ENCODE peak calls at places on chromosomes 2 and 18, in six cellular contexts. Y is esophagus squamous epithelium; Z is central memory CD4-positive, alpha-beta T cell; I is NCI-H2029; Q is GM06990; J is RWPE1. H is an unnamed sample.

GRCh38 chr2:230714122-230714453 is 1.4 kb downstream of the CAB39 start:
- DNase-seq in Z (peak; percentile 53), Q (no peak), J (peak; percentile 77), Y (no peak), I (no peak), H (no peak)

GRCh38 chr2:24783641-24784040 is 9.6 kb downstream of the PTRHD1 start:
- DNase-seq in Z (no peak), I (no peak), J (no peak), Q (no peak), Y (no peak), H (no peak)

GRCh38 chr18:79533591-79533990 is 137.9 kb downstream of the NFATC1 start:
- DNase-seq in J (no peak), Y (no peak), Z (no peak), I (no peak), Q (no peak), H (no peak)

GRCh38 chr2:20348542-20348941 is 2.1 kb downstream of the PUM2 start:
- DNase-seq in Y (no peak), J (no peak), Z (no peak), Q (peak; percentile 26), I (no peak), H (no peak)

GRCh38 chr2:127100261-127101047 is 6.5 kb downstream of the BIN1 start:
- DNase-seq in Z (no peak), Y (no peak), Q (no peak), I (peak; percentile 74), J (peak; percentile 57), H (no peak)

GRCh38 chr18:73414069-73414468 is 546.3 kb upstream of the NETO1 start:
- DNase-seq in J (no peak), I (no peak), Q (no peak), Y (no peak), Z (no peak), H (no peak)

GRCh38 chr18:52312321-52312720 is 27.7 kb upstream of the DCC start:
- DNase-seq in J (peak; percentile 4), Q (no peak), Z (no peak), I (peak; percentile 72), Y (no peak), H (no peak)

GRCh38 chr2:54999182-54999581 is 51.1 kb downstream of the RTN4 start:
- DNase-seq in J (peak; percentile 13), I (no peak), Y (no peak), Q (peak; percentile 25), Z (no peak), H (no peak)

GRCh38 chr2:110741491-110741980 is 9.2 kb downstream of the ACOXL start:
- DNase-seq in Y (no peak), Z (no peak), Q (no peak), J (peak; percentile 47), I (no peak), H (no peak)

GRCh38 chr18:59455728-59456276 is 96.7 kb upstream of the LMAN1 start:
- DNase-seq in Z (no peak), Q (no peak), Y (no peak), I (peak; percentile 6), J (no peak), H (no peak)

GRCh38 chr2:23803275-23803964 is 123.5 kb downstream of the ATAD2B start:
- DNase-seq in I (no peak), Y (no peak), Q (no peak), Z (no peak), J (peak; percentile 28), H (no peak)

GRCh38 chr2:26450031-26450635 is 27.8 kb downstream of the OTOF start:
- DNase-seq in I (no peak), Y (no peak), Q (no peak), J (no peak), Z (no peak), H (no peak)

GRCh38 chr2:120442541-120442922 is 96.6 kb downstream of the INHBB start:
- DNase-seq in J (no peak), Y (no peak), Z (no peak), I (no peak), Q (no peak), H (no peak)

GRCh38 chr2:9663008-9663879 is 32.4 kb upstream of the YWHAQ start:
- DNase-seq in J (no peak), I (no peak), Q (no peak), Z (no peak), Y (no peak), H (no peak)

GRCh38 chr18:23689616-23690504 is 607 bp downstream of the LAMA3 start:
- DNase-seq in J (no peak), I (no peak), Z (no peak), Y (no peak), Q (no peak), H (no peak)

H was measured in epithelial cell of prostate.